ENCODE peak calls at places on chromosomes 13 and 19, in five cellular contexts. X is AG04449, T is MCF 10A, F is tibial artery, S is neural progenitor cell. D is an unnamed sample.

GRCh38 chr13:110634558-110634957 is 19.2 kb downstream of the NAXD start:
- DNase-seq in X (no peak), T (peak), F (no peak), S (no peak), D (no peak)

GRCh38 chr13:40215311-40215710 is 451.1 kb downstream of the FOXO1 start:
- DNase-seq in X (no peak), T (no peak), F (no peak), S (no peak), D (no peak)

GRCh38 chr19:56917998-56918397 is 77.5 kb upstream of the PEG3 start:
- DNase-seq in X (no peak), T (no peak), F (no peak), S (no peak), D (no peak)

GRCh38 chr19:48501961-48502719 is 9.5 kb downstream of the LMTK3 start:
- DNase-seq in X (no peak), T (peak), F (no peak), S (peak), D (peak)

GRCh38 chr13:61142506-61142905 is 273.1 kb downstream of the PCDH20 start:
- DNase-seq in X (no peak), T (peak), F (no peak), S (no peak), D (no peak)

GRCh38 chr13:40895715-40896184 is 106.3 kb downstream of the SLC25A15 start:
- DNase-seq in X (no peak), T (no peak), F (no peak), S (no peak), D (no peak)

GRCh38 chr13:41596190-41596589 is 138.8 kb downstream of the RGCC start:
- DNase-seq in X (no peak), T (no peak), F (no peak), S (no peak), D (no peak)

GRCh38 chr19:17415107-17415506 is 4.7 kb upstream of the MVB12A start:
- DNase-seq in X (no peak), T (no peak), F (no peak), S (peak), D (peak)

GRCh38 chr19:3655402-3656072 is 28.9 kb upstream of the CACTIN start:
- DNase-seq in X (peak), T (peak), F (no peak), S (no peak), D (no peak)

GRCh38 chr19:3734310-3734600 is 26.1 kb downstream of the TJP3 start:
- DNase-seq in X (no peak), T (no peak), F (no peak), S (no peak), D (no peak)

GRCh38 chr19:19405919-19406877 is 723 bp downstream of the GATAD2A start:
- DNase-seq in X (no peak), T (peak), F (no peak), S (peak), D (peak)

GRCh38 chr19:4547303-4548237 is 7.7 kb upstream of the LRG1 start:
- DNase-seq in X (no peak), T (peak), F (no peak), S (no peak), D (peak)

GRCh38 chr19:43380008-43380407 is 26.5 kb downstream of the CD177 start:
- DNase-seq in X (no peak), T (no peak), F (no peak), S (no peak), D (no peak)

GRCh38 chr13:109781384-109782065 is 4.9 kb downstream of the IRS2 start:
- DNase-seq in X (no peak), T (peak), F (no peak), S (no peak), D (no peak)

GRCh38 chr13:67023088-67023893 is 206.8 kb downstream of the PCDH9 start:
- DNase-seq in X (peak), T (peak), F (no peak), S (peak), D (no peak)

GRCh38 chr19:17127671-17128070 is 52.1 kb downstream of the MYO9B start:
- DNase-seq in X (no peak), T (no peak), F (no peak), S (no peak), D (no peak)

GRCh38 chr19:46515879-46516350 is 20.2 kb upstream of the PNMA8B start:
- DNase-seq in X (no peak), T (peak), F (no peak), S (peak), D (no peak)

GRCh38 chr13:93942016-93942415 is 537.5 kb downstream of the DCT start:
- DNase-seq in X (no peak), T (peak), F (no peak), S (no peak), D (no peak)

GRCh38 chr13:102510072-102510471 is 86.7 kb upstream of the TPP2 start:
- DNase-seq in X (no peak), T (no peak), F (no peak), S (no peak), D (no peak)

GRCh38 chr19:48625891-48626327 is 6.6 kb downstream of the SPHK2 start:
- DNase-seq in X (no peak), T (no peak), F (no peak), S (no peak), D (no peak)

GRCh38 chr13:111202745-111203144 is 87.6 kb downstream of the ARHGEF7 start:
- DNase-seq in X (peak), T (peak), F (no peak), S (no peak), D (no peak)

GRCh38 chr13:74554581-74555290 is 420.5 kb upstream of the KLF12 start:
- DNase-seq in X (no peak), T (no peak), F (no peak), S (no peak), D (no peak)

GRCh38 chr19:9849786-9850185 is 14.7 kb downstream of the PIN1 start:
- DNase-seq in X (no peak), T (no peak), F (no peak), S (no peak), D (no peak)

GRCh38 chr13:25345555-25345954 is 26.2 kb upstream of the ATP8A2 start:
- DNase-seq in X (no peak), T (no peak), F (no peak), S (no peak), D (no peak)

GRCh38 chr19:33167438-33167837 is 26.7 kb upstream of the LRP3 start:
- DNase-seq in X (no peak), T (no peak), F (no peak), S (no peak), D (no peak)

GRCh38 chr19:23996549-23996948 is 81.9 kb downstream of the ZNF726 start:
- DNase-seq in X (no peak), T (peak), F (no peak), S (peak), D (peak)
- TF ChIP-seq CTCF in X (no peak), T (no peak), F (no peak), S (peak), D (peak)

DNA sequence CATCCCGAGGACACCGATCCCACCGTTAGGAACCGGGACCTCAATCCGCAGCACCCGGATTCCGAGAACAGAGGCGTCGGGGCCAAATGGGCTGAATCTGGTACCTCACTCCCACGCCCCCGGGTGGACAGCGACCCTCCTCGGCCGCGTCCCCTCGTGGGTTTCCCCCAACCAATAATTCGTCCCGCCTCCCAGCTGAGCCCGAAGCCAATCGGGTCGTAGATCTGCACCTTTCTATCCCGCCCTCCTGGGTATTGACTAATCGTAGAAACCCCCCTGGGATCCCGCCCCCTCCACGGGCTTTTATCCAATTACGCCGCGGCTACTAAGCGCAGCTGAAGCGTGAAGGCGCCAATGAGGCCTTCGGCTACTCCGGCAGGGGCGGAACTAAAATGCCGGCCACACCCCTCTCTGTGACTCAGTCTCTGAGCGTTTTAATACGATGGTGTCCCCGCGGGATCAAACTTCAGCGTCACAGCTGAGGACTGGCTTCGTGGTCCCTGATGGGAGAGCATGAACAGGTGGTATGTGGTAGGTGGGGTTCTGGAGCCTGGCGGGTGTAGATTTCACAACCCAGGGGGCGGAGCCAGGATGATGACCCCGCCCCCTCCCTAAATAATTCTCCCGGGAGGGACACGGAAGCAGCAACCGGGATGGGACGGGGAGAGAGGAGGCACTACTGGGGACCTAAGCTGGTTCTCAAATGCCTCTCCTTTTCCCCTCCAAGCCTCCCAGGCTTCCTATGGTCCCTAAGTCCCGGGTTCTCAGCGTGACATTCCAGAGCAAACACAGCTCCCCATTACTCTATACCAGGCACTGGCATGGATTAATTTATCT is at the start of the genes CCDC159 and TMEM205:
- DNase-seq in X (peak), T (peak), F (peak), S (peak), D (peak)
- TF ChIP-seq CTCF in X (peak), T (no peak), F (peak), S (peak), D (no peak)

DNA sequence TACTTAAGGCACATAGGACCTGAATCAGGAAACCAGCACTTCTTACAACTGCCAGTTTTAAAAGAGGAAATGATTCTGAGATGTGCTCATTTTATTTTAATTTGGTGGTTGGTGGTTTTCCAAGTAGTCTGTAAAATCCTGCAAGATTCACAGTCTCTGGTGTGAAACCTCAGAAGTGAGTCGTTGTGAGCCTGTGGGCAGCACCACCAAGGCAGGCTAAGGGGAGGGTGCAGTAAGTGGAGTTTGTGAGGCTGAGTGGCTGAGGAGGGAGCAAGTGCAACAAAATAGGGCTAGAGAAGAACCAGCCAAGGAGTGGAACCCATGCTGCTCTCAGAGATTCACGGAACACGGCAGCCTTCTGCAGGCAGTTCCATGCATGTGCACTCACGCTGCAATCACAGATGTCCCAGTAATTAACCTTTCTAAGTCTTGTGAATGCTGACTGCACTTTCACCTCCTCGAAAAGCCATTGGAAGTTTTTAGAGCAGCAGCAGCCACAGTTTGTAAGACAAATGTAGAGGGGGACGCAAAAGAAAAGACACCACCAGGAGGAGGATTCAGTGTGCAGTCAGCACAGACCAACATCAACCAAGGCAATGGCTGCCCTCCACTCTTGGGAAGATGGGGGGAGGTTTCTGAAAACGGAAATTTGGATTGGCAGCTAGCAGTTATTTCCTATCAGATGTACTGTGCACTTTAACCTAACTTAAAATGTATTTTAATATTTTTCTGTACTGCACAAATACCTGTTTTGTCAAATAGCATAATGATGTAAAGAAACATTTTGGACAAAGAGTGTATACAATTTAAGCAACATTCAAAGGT is 44.9 kb downstream of the ESD start:
- DNase-seq in X (peak), T (no peak), F (no peak), S (peak), D (no peak)
- TF ChIP-seq CTCF in X (no peak), T (no peak), F (no peak), S (no peak), D (no peak)

GRCh38 chr19:40702337-40703012 is 12.0 kb upstream of the NUMBL start:
- DNase-seq in X (no peak), T (no peak), F (no peak), S (peak), D (peak)
- TF ChIP-seq CTCF in X (peak), T (no peak), F (no peak), S (peak), D (peak)

DNA sequence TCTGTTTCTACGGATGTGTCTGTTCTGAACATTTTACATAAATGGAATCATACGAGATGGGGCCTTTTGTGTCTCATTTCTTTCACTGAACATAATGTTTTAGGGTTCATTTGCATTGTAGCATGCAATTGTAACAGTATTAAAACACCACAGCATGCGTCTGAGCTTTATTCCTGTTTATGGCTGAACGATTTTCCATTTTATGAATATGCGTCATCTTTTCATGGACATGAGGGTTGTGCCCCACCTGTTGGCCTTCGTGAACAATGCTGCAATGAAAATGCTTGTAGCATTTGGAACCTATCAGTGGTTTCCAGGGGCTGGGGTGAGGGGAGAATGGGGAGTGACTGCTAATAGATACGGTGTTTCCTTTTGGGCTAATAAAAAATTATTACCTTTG is 5.1 kb downstream of the OR10H1 start:
- DNase-seq in X (no peak), T (peak), F (no peak), S (no peak), D (no peak)
- TF ChIP-seq CTCF in X (no peak), T (no peak), F (no peak), S (no peak), D (no peak)

GRCh38 chr13:31747966-31748365 is 8.6 kb downstream of the RXFP2 start:
- DNase-seq in X (no peak), T (no peak), F (no peak), S (no peak), D (no peak)
- TF ChIP-seq CTCF in X (no peak), T (no peak), F (no peak), S (no peak), D (no peak)

DNA sequence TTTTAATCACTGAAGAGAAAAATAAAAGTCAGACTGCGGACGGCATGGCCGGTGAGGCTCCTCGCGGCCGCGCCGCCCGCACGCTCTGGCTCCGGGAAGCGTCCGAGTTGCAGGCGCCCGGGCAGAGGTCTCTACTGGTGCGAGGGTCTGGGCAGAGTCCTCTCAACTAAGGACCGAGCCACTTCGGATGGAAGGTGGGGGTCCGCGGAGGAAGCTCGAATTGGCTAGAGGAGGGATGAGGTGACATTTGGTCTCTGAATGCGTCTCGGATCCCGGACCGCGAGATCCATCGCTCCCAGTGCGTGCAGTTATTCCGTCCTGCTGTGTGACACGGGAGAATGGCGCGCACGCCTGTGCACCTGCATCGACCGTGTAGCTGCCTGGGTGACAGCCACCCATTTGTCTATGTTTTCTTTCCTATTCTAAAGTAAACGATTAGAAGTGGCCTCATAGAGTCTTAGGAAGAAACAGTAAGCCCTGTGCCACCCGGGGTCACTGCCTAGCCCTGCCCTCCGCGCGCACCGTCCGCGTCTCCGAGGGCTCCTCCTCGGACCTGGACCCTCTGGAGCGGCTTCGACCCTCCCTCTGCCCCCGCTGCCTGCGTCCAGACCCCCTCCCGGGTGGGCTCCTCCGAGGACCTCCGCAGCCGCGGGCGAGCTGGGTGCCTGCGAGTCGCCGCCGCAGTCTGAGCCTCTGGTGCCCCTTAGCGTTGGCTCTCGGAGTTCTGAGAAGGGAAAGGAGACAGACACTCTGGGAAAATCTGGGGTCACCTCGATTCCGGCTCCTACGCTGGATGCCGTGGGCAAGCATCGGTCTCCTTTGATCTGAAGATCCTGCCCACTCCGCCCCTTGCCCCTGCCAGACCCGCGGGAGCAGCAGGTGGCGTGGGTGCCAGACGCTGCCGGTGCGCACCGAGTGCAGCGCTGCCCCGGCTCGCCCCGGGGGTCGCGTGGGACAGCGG is 347.4 kb downstream of the LIG4 start:
- DNase-seq in X (no peak), T (no peak), F (no peak), S (peak), D (peak)
- TF ChIP-seq CTCF in X (no peak), T (no peak), F (no peak), S (peak), D (peak)